ENCODE peak calls at places on chromosomes 13 and 19, in seven cellular contexts. L is endothelial cell of umbilical vein, O is HCT116, D is H1, H is GM12878, N is A549, F is HepG2. Q is an unnamed sample.
A peak's percentile ranks its signal among the peaks of the same experiment; 100 is the strongest.

GRCh38 chr19:16200038-16200775 is 2.5 kb downstream of the AP1M1 start:
- DNase-seq in L (no peak), N (no peak), O (no peak), D (no peak), H (no peak), F (peak; percentile 95), Q (peak; percentile 61)

GRCh38 chr13:90352763-90353162 is 994.7 kb upstream of the MIR17HG start:
- DNase-seq in H (no peak), D (no peak), L (no peak), F (no peak), O (no peak), N (no peak), Q (no peak)

GRCh38 chr19:51448011-51448744 is 10.1 kb downstream of the SIGLEC8 start:
- DNase-seq in N (no peak), H (no peak), L (no peak), F (no peak), O (no peak), D (no peak), Q (peak; percentile 42)

GRCh38 chr13:68160466-68160865 is 930.3 kb upstream of the PCDH9 start:
- DNase-seq in L (no peak), N (no peak), H (no peak), F (no peak), O (no peak), D (no peak), Q (no peak)

GRCh38 chr13:50626031-50626643 is 217.4 kb downstream of the DLEU7 start:
- DNase-seq in N (no peak), L (no peak), F (no peak), O (no peak), D (no peak), H (no peak), Q (peak; percentile 76)

GRCh38 chr19:28403698-28404099 is 809.3 kb downstream of the UQCRFS1 start:
- DNase-seq in H (no peak), L (no peak), D (no peak), F (no peak), O (no peak), N (no peak), Q (no peak)

GRCh38 chr13:110561335-110562033 is at the start of gene RAB20:
- DNase-seq in L (peak; percentile 67), H (no peak), F (peak; percentile 80), D (peak; percentile 83), O (peak; percentile 38), N (peak; percentile 45), Q (peak; percentile 96)

GRCh38 chr13:104657196-104657595 is 1591.0 kb upstream of the SLC10A2 start:
- DNase-seq in N (no peak), L (no peak), D (no peak), F (no peak), H (no peak), O (no peak), Q (no peak)

GRCh38 chr19:51020988-51021651 is 1.6 kb upstream of the KLK10 start:
- DNase-seq in H (no peak), L (peak; percentile 67), F (peak; percentile 40), N (peak; percentile 64), O (no peak), D (no peak), Q (peak; percentile 71)

GRCh38 chr19:43779820-43780219 is 953 bp downstream of the KCNN4 start:
- DNase-seq in L (no peak), F (no peak), D (no peak), N (peak; percentile 65), O (no peak), H (no peak), Q (peak; percentile 70)

GRCh38 chr19:46077815-46078167 is 37.0 kb upstream of the IGFL4 start:
- DNase-seq in D (no peak), N (no peak), L (no peak), H (no peak), F (no peak), O (no peak), Q (no peak)

GRCh38 chr13:83634601-83635000 is 247.7 kb downstream of the SLITRK1 start:
- DNase-seq in O (no peak), H (no peak), D (no peak), F (no peak), L (no peak), N (no peak), Q (no peak)

GRCh38 chr19:31516756-31517155 is 167.5 kb upstream of the TSHZ3 start:
- DNase-seq in N (no peak), F (no peak), O (no peak), L (no peak), D (peak; percentile 48), H (no peak), Q (no peak)

GRCh38 chr13:109622006-109622405 is 164.4 kb downstream of the IRS2 start:
- DNase-seq in D (no peak), N (no peak), F (no peak), O (no peak), L (no peak), H (no peak), Q (no peak)

GRCh38 chr19:6273701-6274601 is 5.8 kb downstream of the MLLT1 start:
- DNase-seq in N (no peak), L (peak; percentile 83), O (no peak), F (peak; percentile 89), H (no peak), D (no peak), Q (peak; percentile 84)

GRCh38 chr13:23610187-23610576 is 40.0 kb downstream of the TNFRSF19 start:
- DNase-seq in O (no peak), L (no peak), F (peak; percentile 76), D (no peak), N (no peak), H (no peak), Q (no peak)

GRCh38 chr19:53518716-53519115 is 19.2 kb upstream of the ZNF331 start:
- DNase-seq in F (no peak), N (no peak), L (no peak), H (no peak), D (no peak), O (no peak), Q (no peak)

GRCh38 chr19:33437351-33438015 is 64.0 kb downstream of the CEBPG start:
- DNase-seq in L (no peak), D (no peak), F (no peak), H (no peak), O (no peak), N (no peak), Q (no peak)

DNA sequence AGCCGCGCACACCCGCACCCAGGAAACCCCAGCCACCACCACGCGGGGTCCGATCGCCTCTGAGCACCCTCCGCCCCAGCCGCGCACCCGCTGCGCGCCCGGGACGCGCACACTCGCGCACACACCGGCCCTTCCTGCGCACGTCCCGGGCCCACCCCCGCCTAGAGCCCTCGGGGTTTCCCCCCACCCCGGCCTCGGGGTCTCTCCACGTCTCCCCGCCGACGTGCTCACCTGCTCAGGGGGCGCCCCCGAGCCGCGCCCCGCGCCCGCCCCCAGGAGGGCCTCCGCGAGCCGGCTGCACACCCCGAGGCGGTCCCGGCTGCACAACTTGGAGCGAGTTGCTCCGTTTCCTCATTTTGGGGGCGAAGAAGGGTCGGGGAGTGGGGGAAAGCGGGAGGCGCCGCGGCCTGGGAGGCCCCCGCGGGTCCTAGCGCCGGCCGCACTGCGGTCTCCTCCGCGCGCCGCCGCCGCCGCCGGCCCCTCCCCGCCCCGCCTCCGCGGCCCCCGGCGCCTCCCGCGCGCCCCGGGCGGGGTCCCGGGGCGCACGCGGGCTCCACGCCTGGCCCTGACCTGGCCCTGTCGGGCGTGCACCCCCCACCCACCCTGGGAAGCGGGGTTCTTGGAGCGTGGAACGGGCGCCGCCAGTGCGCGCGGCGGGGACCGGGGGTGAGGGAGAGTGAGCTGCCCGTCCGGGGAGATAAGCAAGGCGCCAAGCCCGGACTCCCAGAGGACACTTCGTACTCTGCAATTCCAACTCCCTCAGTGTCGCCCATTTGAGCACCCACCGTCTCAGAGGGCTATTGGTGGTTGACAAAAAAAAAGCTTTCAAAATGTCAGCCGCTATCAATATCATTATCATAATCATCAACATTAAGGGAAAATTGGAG is at the start of gene MATK:
- DNase-seq in O (no peak), L (no peak), N (no peak), D (peak; percentile 62), F (no peak), H (no peak), Q (peak; percentile 82)
- H3K4me3 ChIP-seq in O (no peak within 1 kb of the TSS), L (no peak within 1 kb of the TSS), N (no peak within 1 kb of the TSS), D (peak within 1 kb of the TSS; percentile 48), F (no peak within 1 kb of the TSS), H (peak within 1 kb of the TSS; percentile 11), Q (peak within 1 kb of the TSS; percentile 78)

DNA sequence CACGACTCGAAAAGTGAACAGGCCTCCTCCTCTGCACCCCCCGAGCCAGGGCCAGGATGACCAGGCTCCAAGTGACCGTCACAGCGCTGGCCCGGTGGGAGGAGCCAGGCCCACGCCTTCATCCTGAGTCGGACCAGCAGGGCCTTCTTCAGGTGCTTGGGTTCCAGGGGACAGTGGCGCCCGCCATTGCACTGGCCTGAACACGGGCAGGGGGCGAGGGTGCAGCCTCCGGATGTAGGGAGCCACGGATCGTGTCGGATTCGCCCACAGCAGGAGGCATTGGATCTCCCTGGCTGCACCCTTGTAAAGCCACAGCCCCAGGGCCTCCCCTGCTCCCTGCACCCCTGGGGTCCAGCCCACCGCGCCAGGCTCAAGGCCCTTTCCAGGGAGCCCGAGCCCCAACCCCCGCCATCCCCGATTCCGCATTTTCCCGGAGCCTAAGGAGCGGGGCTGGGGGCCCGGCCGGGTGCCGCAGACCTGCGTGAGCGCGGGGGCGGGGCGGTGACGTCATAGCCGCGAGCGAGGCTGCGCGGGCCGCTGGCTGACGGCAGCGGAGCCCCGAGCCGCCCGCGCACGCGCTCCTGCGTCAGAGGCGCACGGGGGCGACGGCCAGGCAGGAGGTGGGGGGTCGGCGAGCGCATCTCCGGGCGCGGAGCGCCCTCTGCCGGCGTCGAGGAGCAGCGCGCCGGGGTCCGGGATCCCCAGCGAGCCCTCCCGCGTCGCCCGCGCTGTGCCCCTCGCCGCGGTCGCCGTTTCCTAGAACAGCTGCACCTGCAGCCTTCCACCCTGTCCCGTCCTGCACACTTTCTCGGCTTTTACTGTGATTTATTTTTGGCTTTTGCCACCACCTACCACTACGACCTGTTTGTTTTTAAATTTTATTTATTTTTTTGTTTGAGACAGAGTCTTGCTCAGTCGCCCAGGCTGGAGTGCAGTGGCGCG is 1.5 kb upstream of the ATP5F1D start:
- DNase-seq in N (peak; percentile 79), D (peak; percentile 95), L (peak; percentile 86), H (no peak), O (peak; percentile 82), F (peak; percentile 62), Q (peak; percentile 85)
- TF ChIP-seq POLR2A in N (no peak), D (peak; percentile 26), L (no peak), H (no peak), O (peak; percentile 11), F (no peak), Q (no peak)

GRCh38 chr13:24718192-24718965 is 38.2 kb downstream of the ATP12A start:
- DNase-seq in H (no peak), D (no peak), O (no peak), L (no peak), F (no peak), N (no peak), Q (no peak)

GRCh38 chr13:24717217-24717616 is 37.0 kb downstream of the ATP12A start:
- DNase-seq in N (no peak), L (no peak), H (no peak), O (no peak), F (no peak), D (no peak), Q (no peak)

GRCh38 chr13:24716446-24716845 is 36.2 kb downstream of the ATP12A start:
- DNase-seq in L (no peak), D (no peak), O (no peak), F (no peak), H (no peak), N (no peak), Q (no peak)

GRCh38 chr13:24713022-24713421 is 32.8 kb downstream of the ATP12A start:
- DNase-seq in N (no peak), O (no peak), H (no peak), D (no peak), L (no peak), F (no peak), Q (no peak)

GRCh38 chr13:24716011-24716410 is 35.8 kb downstream of the ATP12A start:
- DNase-seq in L (no peak), D (no peak), O (no peak), H (no peak), N (no peak), F (no peak), Q (peak; percentile 16)
- TF ChIP-seq MAX in L (no peak), D (no peak), O (no peak), H (no peak), N (no peak), F (no peak), Q (no peak)

GRCh38 chr13:75761373-75761772 is 125.2 kb downstream of the LMO7 start:
- DNase-seq in F (no peak), L (no peak), N (no peak), H (peak; percentile 25), D (no peak), O (no peak), Q (no peak)
- H3K4me3 ChIP-seq in F (peak overlapping the region; percentile 98), L (peak overlapping the region; percentile 60), N (peak overlapping the region; percentile 48), H (no peak overlapping the region), D (no peak overlapping the region), O (no peak overlapping the region), Q (no peak overlapping the region)

Q was measured in NB4.